ENCODE peak calls at places on chromosomes 12 and 14, in five cellular contexts. K is osteoblast, J is neural progenitor cell, Z is psoas muscle, P is WTC11. F is an unnamed sample.

GRCh38 chr12:48021485-48022179 is 17.4 kb upstream of the COL2A1 start:
- DNase-seq in J (peak), Z (no peak), K (no peak), P (peak), F (no peak)

GRCh38 chr12:10501031-10501430 is 4.7 kb upstream of the EIF2S3B start:
- DNase-seq in P (no peak), J (no peak), Z (no peak), K (no peak), F (no peak)

GRCh38 chr14:29216316-29216715 is 449.7 kb downstream of the FOXG1 start:
- DNase-seq in K (no peak), P (no peak), Z (no peak), J (no peak), F (no peak)

GRCh38 chr12:49131051-49131972 is at the start of gene TUBA1B:
- DNase-seq in Z (peak), P (peak), K (peak), J (peak), F (peak)

GRCh38 chr14:66920196-66920595 is 269.0 kb upstream of the GARIN2 start:
- DNase-seq in K (no peak), P (no peak), J (no peak), Z (no peak), F (no peak)

GRCh38 chr12:132429122-132429931 is 60.6 kb upstream of the FBRSL1 start:
- DNase-seq in Z (no peak), K (peak), J (peak), P (peak), F (no peak)

GRCh38 chr12:111451649-111452129 is 46.0 kb downstream of the SH2B3 start:
- DNase-seq in J (peak), P (no peak), Z (no peak), K (peak), F (no peak)

GRCh38 chr12:120363274-120363855 is 5.6 kb downstream of the MSI1 start:
- DNase-seq in K (no peak), P (no peak), J (peak), Z (no peak), F (no peak)

GRCh38 chr12:69620921-69621320 is 10.2 kb upstream of the LRRC10 start:
- DNase-seq in K (no peak), J (no peak), P (no peak), Z (no peak), F (no peak)

GRCh38 chr12:80041691-80042090 is 57.6 kb upstream of the OTOGL start:
- DNase-seq in K (peak), P (no peak), Z (no peak), J (no peak), F (no peak)

GRCh38 chr12:78241472-78241871 is 410.8 kb downstream of the NAV3 start:
- DNase-seq in P (no peak), J (peak), K (no peak), Z (no peak), F (no peak)

GRCh38 chr12:95882080-95882479 is 23.3 kb downstream of the SNRPF start:
- DNase-seq in K (no peak), Z (no peak), P (no peak), J (no peak), F (no peak)

GRCh38 chr12:65941388-65941787 is 117.1 kb downstream of the HMGA2 start:
- DNase-seq in Z (no peak), K (no peak), P (no peak), J (no peak), F (no peak)

GRCh38 chr12:50195832-50196231 is 28.7 kb upstream of the CERS5 start:
- DNase-seq in P (no peak), K (peak), Z (no peak), J (no peak), F (no peak)

GRCh38 chr14:52351561-52352491 is 37.7 kb downstream of the PTGER2 start:
- DNase-seq in P (no peak), K (no peak), J (no peak), Z (no peak), F (no peak)

GRCh38 chr12:49228653-49229052 is 36.2 kb upstream of the TUBA1C start:
- DNase-seq in Z (no peak), P (no peak), K (no peak), J (no peak), F (no peak)

GRCh38 chr12:132777614-132778013 is 16.0 kb upstream of the ANKLE2 start:
- DNase-seq in J (no peak), K (peak), P (no peak), Z (no peak), F (no peak)

GRCh38 chr12:45227668-45228067 is 11.8 kb downstream of the ANO6 start:
- DNase-seq in Z (no peak), P (no peak), K (no peak), J (no peak), F (no peak)

GRCh38 chr14:70724061-70724596 is 82.4 kb downstream of the TTC9 start:
- DNase-seq in Z (no peak), P (no peak), J (no peak), K (peak), F (no peak)

GRCh38 chr14:64671591-64671990 is 32.6 kb upstream of the PLEKHG3 start:
- DNase-seq in J (peak), Z (no peak), P (no peak), K (no peak), F (no peak)

GRCh38 chr14:66624319-66624937 is 116.5 kb downstream of the GPHN start:
- DNase-seq in K (peak), P (peak), Z (peak), J (peak), F (peak)

GRCh38 chr12:22415342-22416309 is 81.1 kb upstream of the ST8SIA1 start:
- DNase-seq in J (no peak), K (no peak), P (no peak), Z (no peak), F (no peak)

GRCh38 chr12:76927170-76927784 is 48.5 kb upstream of the CSRP2 start:
- DNase-seq in J (peak), Z (no peak), P (peak), K (peak), F (no peak)

GRCh38 chr14:89221109-89221508 is 195.9 kb downstream of the FOXN3 start:
- DNase-seq in P (no peak), Z (no peak), J (no peak), K (peak), F (no peak)

GRCh38 chr12:50103767-50104321 is at the start of gene GPD1:
- DNase-seq in Z (peak), P (peak), J (peak), K (peak), F (peak)

GRCh38 chr12:77940011-77940423 is 109.3 kb downstream of the NAV3 start:
- DNase-seq in Z (no peak), J (no peak), P (no peak), K (peak), F (no peak)

GRCh38 chr14:75277000-75277795 is 1.4 kb upstream of the FOS start:
- DNase-seq in Z (peak), K (peak), P (peak), J (peak), F (peak)

GRCh38 chr12:131897875-131898274 is 3.5 kb downstream of the ULK1 start:
- DNase-seq in P (no peak), J (no peak), K (peak), Z (no peak), F (no peak)

GRCh38 chr12:54390176-54390667 is 5.7 kb upstream of the ZNF385A start:
- DNase-seq in P (peak), J (peak), Z (peak), K (peak), F (no peak)

GRCh38 chr12:103858953-103859601 is 18.0 kb upstream of the NT5DC3 start:
- DNase-seq in K (peak), P (no peak), Z (peak), J (no peak), F (no peak)

GRCh38 chr12:110135012-110135411 is 10.9 kb downstream of the IFT81 start:
- DNase-seq in Z (no peak), P (no peak), J (no peak), K (peak), F (no peak)

GRCh38 chr12:131979606-131980005 is 29.9 kb downstream of the EP400 start:
- DNase-seq in P (no peak), J (no peak), K (no peak), Z (no peak), F (no peak)

GRCh38 chr12:43675048-43675904 is 83.3 kb downstream of the PUS7L start:
- DNase-seq in J (no peak), Z (no peak), P (no peak), K (no peak), F (no peak)

GRCh38 chr12:43676183-43676813 is 82.3 kb downstream of the PUS7L start:
- DNase-seq in K (no peak), Z (no peak), P (peak), J (peak), F (no peak)
- TF ChIP-seq CTCF in K (peak), Z (peak), P (peak), J (peak), F (peak)

GRCh38 chr14:67971627-67972625 is 152.3 kb downstream of the RAD51B start:
- DNase-seq in P (no peak), K (no peak), J (no peak), Z (no peak), F (no peak)

GRCh38 chr14:67975429-67975828 is 155.8 kb downstream of the RAD51B start:
- DNase-seq in J (no peak), K (no peak), P (no peak), Z (no peak), F (no peak)

GRCh38 chr14:67965684-67966083 is 146.1 kb downstream of the RAD51B start:
- DNase-seq in Z (no peak), J (no peak), P (no peak), K (no peak), F (no peak)

GRCh38 chr14:67973415-67973814 is 153.8 kb downstream of the RAD51B start:
- DNase-seq in P (no peak), J (no peak), Z (no peak), K (no peak), F (no peak)

DNA sequence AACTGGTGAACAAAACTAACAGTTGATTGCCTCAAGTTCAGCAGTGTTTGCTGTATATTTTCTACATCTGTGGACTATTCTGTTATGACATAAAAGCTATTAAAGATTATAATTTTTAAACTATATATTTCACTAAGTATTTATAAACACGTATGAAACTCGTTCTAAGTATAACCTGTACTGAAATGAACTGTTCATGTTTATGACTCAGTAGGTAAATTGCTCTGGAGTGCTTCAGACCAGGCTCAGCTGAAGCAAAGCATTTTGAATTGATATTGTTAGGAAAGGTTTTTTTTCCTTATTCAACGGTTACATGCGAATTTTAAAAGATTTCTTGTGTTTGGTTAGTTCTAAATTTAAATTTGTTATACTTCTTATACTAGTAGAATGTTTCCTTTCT is 151.3 kb downstream of the RAD51B start:
- DNase-seq in J (no peak), Z (no peak), P (no peak), K (no peak), F (no peak)
- TF ChIP-seq CTCF in J (no peak), Z (no peak), P (no peak), K (no peak), F (no peak)

GRCh38 chr12:125610292-125610691 is 545.1 kb downstream of the AACS start:
- DNase-seq in P (no peak), K (no peak), J (no peak), Z (no peak), F (no peak)

GRCh38 chr12:125610971-125611370 is 545.7 kb downstream of the AACS start:
- DNase-seq in P (no peak), Z (no peak), K (no peak), J (no peak), F (no peak)

DNA sequence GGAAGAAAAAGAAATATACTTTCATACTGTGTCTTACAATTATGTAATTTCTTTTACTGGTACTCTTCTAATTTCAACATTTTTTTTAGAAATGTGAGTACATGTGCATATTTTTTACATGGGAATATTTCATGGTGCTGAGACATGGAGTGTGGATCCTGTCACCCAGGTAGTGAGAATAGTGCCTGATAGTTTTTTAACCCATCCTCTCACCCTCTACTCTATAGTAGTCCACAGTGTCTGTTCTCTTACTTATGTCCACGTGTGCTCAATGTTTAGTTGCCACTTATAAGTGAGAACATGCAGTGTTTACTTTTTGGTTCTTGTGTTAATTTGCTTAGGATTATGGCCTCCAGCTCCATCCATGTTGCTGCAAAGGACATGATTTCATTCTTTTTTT is 548.8 kb downstream of the AACS start:
- DNase-seq in P (no peak), J (no peak), Z (no peak), K (no peak), F (no peak)
- TF ChIP-seq CTCF in P (no peak), J (no peak), Z (no peak), K (no peak), F (no peak)

DNA sequence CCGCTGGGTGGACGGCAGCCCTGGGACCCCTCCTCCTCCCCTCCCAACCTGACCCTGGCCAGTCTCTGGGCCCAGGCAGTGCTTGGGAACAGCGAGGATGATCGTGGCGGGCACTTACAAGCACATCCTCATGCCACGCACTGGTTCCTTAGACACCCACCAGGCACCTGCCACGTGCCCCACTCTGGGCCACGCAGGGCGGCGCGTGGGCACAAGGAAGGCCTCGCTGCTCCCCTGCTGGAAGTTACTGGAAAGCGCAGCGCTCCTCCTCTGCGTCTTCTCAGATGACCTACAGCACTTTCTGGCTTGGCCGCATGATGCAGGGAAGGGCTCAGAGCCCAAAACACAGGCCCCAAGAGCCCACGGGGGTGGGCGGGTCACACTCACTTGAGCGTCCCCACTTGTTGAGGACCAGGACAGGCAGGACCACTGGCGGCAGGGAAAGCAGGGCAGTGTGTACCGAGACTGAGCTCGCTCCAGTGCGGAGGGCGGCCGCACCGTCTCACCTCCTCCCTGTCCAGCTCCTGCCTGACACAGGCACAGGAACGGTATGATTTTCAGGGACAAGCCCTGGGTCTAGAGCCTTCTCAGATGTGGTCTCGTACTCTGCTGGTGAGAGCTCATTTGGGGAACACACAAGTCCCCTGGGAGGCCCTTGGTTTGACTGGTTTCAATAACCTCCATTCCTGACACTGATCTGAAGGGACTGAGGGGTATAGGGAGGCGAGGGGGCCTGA is 128.3 kb upstream of the EVL start:
- DNase-seq in Z (no peak), P (no peak), K (no peak), J (no peak), F (no peak)
- TF ChIP-seq CTCF in Z (no peak), P (no peak), K (no peak), J (peak), F (no peak)

GRCh38 chr12:1591029-1591428 is 3.4 kb downstream of the FBXL14 start:
- DNase-seq in Z (no peak), P (no peak), J (peak), K (peak), F (no peak)
- TF ChIP-seq CTCF in Z (no peak), P (no peak), J (peak), K (no peak), F (no peak)

GRCh38 chr12:89965993-89966392 is 257.4 kb upstream of the ATP2B1 start:
- DNase-seq in Z (no peak), P (no peak), J (no peak), K (no peak), F (no peak)

GRCh38 chr12:89960011-89960507 is 251.4 kb upstream of the ATP2B1 start:
- DNase-seq in Z (no peak), K (peak), P (no peak), J (no peak), F (no peak)

GRCh38 chr12:89960607-89961394 is 252.2 kb upstream of the ATP2B1 start:
- DNase-seq in K (no peak), Z (no peak), J (no peak), P (no peak), F (no peak)

GRCh38 chr12:89959188-89959587 is 250.6 kb upstream of the ATP2B1 start:
- DNase-seq in J (no peak), P (no peak), Z (no peak), K (no peak), F (no peak)

GRCh38 chr12:89962648-89963047 is 254.0 kb upstream of the ATP2B1 start:
- DNase-seq in Z (no peak), J (no peak), K (no peak), P (no peak), F (no peak)
- TF ChIP-seq CTCF in Z (no peak), J (peak), K (peak), P (no peak), F (peak)

GRCh38 chr14:80865565-80865964 is 76.0 kb downstream of the CEP128 start:
- DNase-seq in Z (no peak), P (no peak), K (no peak), J (no peak), F (no peak)

GRCh38 chr14:80867798-80868197 is 73.7 kb downstream of the CEP128 start:
- DNase-seq in P (no peak), J (no peak), K (no peak), Z (no peak), F (no peak)

GRCh38 chr14:80867091-80867490 is 74.4 kb downstream of the CEP128 start:
- DNase-seq in J (no peak), Z (no peak), P (no peak), K (no peak), F (no peak)

DNA sequence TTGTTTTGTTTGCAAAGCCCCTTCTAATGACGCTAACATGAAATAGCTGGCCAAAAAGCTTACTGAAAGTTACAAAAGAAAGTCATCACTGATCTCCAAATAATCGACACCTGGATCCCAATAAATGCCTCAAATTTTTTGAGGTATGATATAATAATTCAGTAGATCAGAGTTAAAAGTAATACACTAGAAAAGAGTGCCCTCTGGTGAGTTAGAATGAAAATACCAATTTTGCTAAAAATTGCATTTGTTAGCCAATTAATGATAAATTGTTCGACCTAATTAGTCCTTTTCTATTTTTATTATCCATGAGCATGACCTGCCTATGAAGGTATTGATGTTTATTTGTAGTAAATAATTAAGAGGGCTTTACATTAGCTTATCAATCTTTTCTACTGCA is 78.6 kb downstream of the CEP128 start:
- DNase-seq in J (no peak), P (no peak), K (no peak), Z (no peak), F (no peak)
- TF ChIP-seq CTCF in J (no peak), P (no peak), K (peak), Z (no peak), F (no peak)